ENCODE peak calls at places on chromosome 5, in nine cellular contexts. One of them, this sample, is unnamed.

GRCh38 chr5:172690258-172691075 is 49.4 kb downstream of the NEURL1B start:
- DNase-seq in A549: no peak
- DNase-seq in left cardiac atrium: no peak
- DNase-seq in activated CD8-positive, alpha-beta memory T cell treated with anti-CD3 and anti-CD28 coated beads, Interleukin-2, amount 10 ng/mL, durations not matched to agents 7 days and 5 days: peak
- DNase-seq in DMS153: no peak
- DNase-seq in frontal cortex: peak
- DNase-seq in omental fat pad: no peak
- DNase-seq in ovary: no peak
- DNase-seq in NT2/D1: no peak
- DNase-seq in this sample: no peak

GRCh38 chr5:124738751-124739559 is 7.5 kb downstream of the ZNF608 start:
- DNase-seq in A549: no peak
- DNase-seq in left cardiac atrium: no peak
- DNase-seq in activated CD8-positive, alpha-beta memory T cell treated with anti-CD3 and anti-CD28 coated beads, Interleukin-2, amount 10 ng/mL, durations not matched to agents 7 days and 5 days: no peak
- DNase-seq in DMS153: peak
- DNase-seq in frontal cortex: no peak
- DNase-seq in omental fat pad: no peak
- DNase-seq in ovary: no peak
- DNase-seq in NT2/D1: peak
- DNase-seq in this sample: peak

GRCh38 chr5:157252741-157253465 is 13.0 kb upstream of the CYFIP2 start:
- DNase-seq in A549: no peak
- DNase-seq in left cardiac atrium: no peak
- DNase-seq in activated CD8-positive, alpha-beta memory T cell treated with anti-CD3 and anti-CD28 coated beads, Interleukin-2, amount 10 ng/mL, durations not matched to agents 7 days and 5 days: peak
- DNase-seq in DMS153: no peak
- DNase-seq in frontal cortex: no peak
- DNase-seq in omental fat pad: no peak
- DNase-seq in ovary: no peak
- DNase-seq in NT2/D1: no peak
- DNase-seq in this sample: peak

GRCh38 chr5:4584982-4585381 is 555.1 kb upstream of the ADAMTS16 start:
- DNase-seq in A549: no peak
- DNase-seq in left cardiac atrium: peak
- DNase-seq in activated CD8-positive, alpha-beta memory T cell treated with anti-CD3 and anti-CD28 coated beads, Interleukin-2, amount 10 ng/mL, durations not matched to agents 7 days and 5 days: no peak
- DNase-seq in DMS153: no peak
- DNase-seq in frontal cortex: no peak
- DNase-seq in omental fat pad: no peak
- DNase-seq in ovary: no peak
- DNase-seq in NT2/D1: no peak
- DNase-seq in this sample: peak

GRCh38 chr5:174338204-174339010 is 292.9 kb downstream of the NSG2 start:
- DNase-seq in A549: no peak
- DNase-seq in left cardiac atrium: peak
- DNase-seq in activated CD8-positive, alpha-beta memory T cell treated with anti-CD3 and anti-CD28 coated beads, Interleukin-2, amount 10 ng/mL, durations not matched to agents 7 days and 5 days: no peak
- DNase-seq in DMS153: no peak
- DNase-seq in frontal cortex: no peak
- DNase-seq in omental fat pad: no peak
- DNase-seq in ovary: no peak
- DNase-seq in NT2/D1: no peak
- DNase-seq in this sample: peak

GRCh38 chr5:14078716-14079115 is 64.4 kb upstream of the TRIO start:
- DNase-seq in A549: no peak
- DNase-seq in left cardiac atrium: no peak
- DNase-seq in activated CD8-positive, alpha-beta memory T cell treated with anti-CD3 and anti-CD28 coated beads, Interleukin-2, amount 10 ng/mL, durations not matched to agents 7 days and 5 days: no peak
- DNase-seq in DMS153: no peak
- DNase-seq in frontal cortex: no peak
- DNase-seq in omental fat pad: no peak
- DNase-seq in ovary: no peak
- DNase-seq in NT2/D1: no peak
- DNase-seq in this sample: no peak

GRCh38 chr5:107925195-107925594 is 254.5 kb upstream of the EFNA5 start:
- DNase-seq in A549: no peak
- DNase-seq in left cardiac atrium: no peak
- DNase-seq in activated CD8-positive, alpha-beta memory T cell treated with anti-CD3 and anti-CD28 coated beads, Interleukin-2, amount 10 ng/mL, durations not matched to agents 7 days and 5 days: no peak
- DNase-seq in DMS153: no peak
- DNase-seq in frontal cortex: no peak
- DNase-seq in omental fat pad: no peak
- DNase-seq in ovary: no peak
- DNase-seq in NT2/D1: no peak
- DNase-seq in this sample: no peak

GRCh38 chr5:151912360-151912759 is 12.3 kb downstream of the GLRA1 start:
- DNase-seq in A549: no peak
- DNase-seq in left cardiac atrium: no peak
- DNase-seq in activated CD8-positive, alpha-beta memory T cell treated with anti-CD3 and anti-CD28 coated beads, Interleukin-2, amount 10 ng/mL, durations not matched to agents 7 days and 5 days: no peak
- DNase-seq in DMS153: no peak
- DNase-seq in frontal cortex: no peak
- DNase-seq in omental fat pad: no peak
- DNase-seq in ovary: no peak
- DNase-seq in NT2/D1: no peak
- DNase-seq in this sample: no peak

GRCh38 chr5:77129386-77129785 is 42.3 kb upstream of the ZBED3 start:
- DNase-seq in A549: peak
- DNase-seq in left cardiac atrium: peak
- DNase-seq in activated CD8-positive, alpha-beta memory T cell treated with anti-CD3 and anti-CD28 coated beads, Interleukin-2, amount 10 ng/mL, durations not matched to agents 7 days and 5 days: no peak
- DNase-seq in DMS153: no peak
- DNase-seq in frontal cortex: no peak
- DNase-seq in omental fat pad: no peak
- DNase-seq in ovary: peak
- DNase-seq in NT2/D1: peak
- DNase-seq in this sample: no peak

GRCh38 chr5:65072836-65073620 is 304.3 kb downstream of the CWC27 start:
- DNase-seq in A549: no peak
- DNase-seq in left cardiac atrium: no peak
- DNase-seq in activated CD8-positive, alpha-beta memory T cell treated with anti-CD3 and anti-CD28 coated beads, Interleukin-2, amount 10 ng/mL, durations not matched to agents 7 days and 5 days: no peak
- DNase-seq in DMS153: no peak
- DNase-seq in frontal cortex: no peak
- DNase-seq in omental fat pad: no peak
- DNase-seq in ovary: no peak
- DNase-seq in NT2/D1: no peak
- DNase-seq in this sample: no peak

GRCh38 chr5:132067451-132067850 is 6.1 kb upstream of the CSF2 start:
- DNase-seq in A549: no peak
- DNase-seq in left cardiac atrium: no peak
- DNase-seq in activated CD8-positive, alpha-beta memory T cell treated with anti-CD3 and anti-CD28 coated beads, Interleukin-2, amount 10 ng/mL, durations not matched to agents 7 days and 5 days: no peak
- DNase-seq in DMS153: no peak
- DNase-seq in frontal cortex: no peak
- DNase-seq in omental fat pad: no peak
- DNase-seq in ovary: no peak
- DNase-seq in NT2/D1: no peak
- DNase-seq in this sample: no peak

GRCh38 chr5:181281984-181282316 is 21.0 kb upstream of the TRIM52 start:
- DNase-seq in A549: no peak
- DNase-seq in left cardiac atrium: no peak
- DNase-seq in activated CD8-positive, alpha-beta memory T cell treated with anti-CD3 and anti-CD28 coated beads, Interleukin-2, amount 10 ng/mL, durations not matched to agents 7 days and 5 days: no peak
- DNase-seq in DMS153: no peak
- DNase-seq in frontal cortex: no peak
- DNase-seq in omental fat pad: no peak
- DNase-seq in ovary: no peak
- DNase-seq in NT2/D1: no peak
- DNase-seq in this sample: no peak

GRCh38 chr5:180644825-180645608 is 4.4 kb downstream of the FLT4 start:
- DNase-seq in A549: no peak
- DNase-seq in left cardiac atrium: peak
- DNase-seq in activated CD8-positive, alpha-beta memory T cell treated with anti-CD3 and anti-CD28 coated beads, Interleukin-2, amount 10 ng/mL, durations not matched to agents 7 days and 5 days: no peak
- DNase-seq in DMS153: no peak
- DNase-seq in frontal cortex: no peak
- DNase-seq in omental fat pad: peak
- DNase-seq in ovary: no peak
- DNase-seq in NT2/D1: no peak
- DNase-seq in this sample: no peak

GRCh38 chr5:159181152-159181551 is 28.2 kb downstream of the RNF145 start:
- DNase-seq in A549: no peak
- DNase-seq in left cardiac atrium: no peak
- DNase-seq in activated CD8-positive, alpha-beta memory T cell treated with anti-CD3 and anti-CD28 coated beads, Interleukin-2, amount 10 ng/mL, durations not matched to agents 7 days and 5 days: no peak
- DNase-seq in DMS153: no peak
- DNase-seq in frontal cortex: no peak
- DNase-seq in omental fat pad: no peak
- DNase-seq in ovary: no peak
- DNase-seq in NT2/D1: no peak
- DNase-seq in this sample: no peak

This sample was measured in RCC 7860.